ENCODE peak calls at places on chromosomes 6 and 20, in nine cellular contexts. G is M059J; Y is activated T-helper 1 cell treated with anti-CD3 and anti-CD28 coated beads, Interleukin-2, amount 50 U/mL, for 16 hours; E is stimulated activated CD8-positive, alpha-beta memory T cell treated with anti-CD3 and anti-CD28 coated beads, Interleukin-15, amount 100 ng/mL, for 1 hour; W is NCI-H510A; V is fibroblast of lung; Z is activated CD4-positive, alpha-beta T cell treated with anti-CD3 and anti-CD28 coated beads for 4 hours; R is H4; N is stimulated activated CD4-positive, alpha-beta T cell treated with anti-CD3 and anti-CD28 coated beads, Interleukin-4, amount 100 ng/mL, for 1 hour. Q is an unnamed sample.

GRCh38 chr6:20771427-20771826 is 237.2 kb downstream of the CDKAL1 start:
- DNase-seq in G (no peak), Y (no peak), E (no peak), W (no peak), V (no peak), Z (no peak), R (no peak), N (no peak), Q (no peak)

GRCh38 chr6:17446713-17447112 is 53.3 kb downstream of the CAP2 start:
- DNase-seq in G (no peak), Y (no peak), E (no peak), W (no peak), V (no peak), Z (no peak), R (no peak), N (no peak), Q (no peak)

GRCh38 chr6:137488736-137489409 is 5.3 kb downstream of the OLIG3 start:
- DNase-seq in G (no peak), Y (no peak), E (no peak), W (no peak), V (no peak), Z (no peak), R (no peak), N (no peak), Q (no peak)

GRCh38 chr6:25971187-25971811 is 8.7 kb downstream of the TRIM38 start:
- DNase-seq in G (peak), Y (no peak), E (no peak), W (no peak), V (peak), Z (no peak), R (peak), N (no peak), Q (peak)

GRCh38 chr6:16238057-16238657 is at the start of gene GMPR:
- DNase-seq in G (peak), Y (peak), E (peak), W (no peak), V (peak), Z (peak), R (peak), N (peak), Q (peak)

GRCh38 chr6:34050691-34051090 is 95.2 kb downstream of the GRM4 start:
- DNase-seq in G (no peak), Y (no peak), E (no peak), W (no peak), V (no peak), Z (no peak), R (no peak), N (no peak), Q (no peak)

GRCh38 chr6:166275714-166276166 is 32.5 kb downstream of the PRR18 start:
- DNase-seq in G (peak), Y (peak), E (peak), W (no peak), V (peak), Z (peak), R (no peak), N (peak), Q (peak)

GRCh38 chr20:30892704-30893345 is 364.6 kb upstream of the DEFB115 start:
- DNase-seq in G (no peak), Y (no peak), E (no peak), W (no peak), V (no peak), Z (no peak), R (no peak), N (no peak), Q (no peak)

GRCh38 chr6:20129290-20130088 is 82.8 kb downstream of the MBOAT1 start:
- DNase-seq in G (no peak), Y (no peak), E (no peak), W (no peak), V (peak), Z (no peak), R (no peak), N (no peak), Q (no peak)

GRCh38 chr6:129774697-129775447 is 64.9 kb upstream of the ARHGAP18 start:
- DNase-seq in G (peak), Y (peak), E (peak), W (peak), V (peak), Z (peak), R (peak), N (peak), Q (peak)

GRCh38 chr6:111550195-111550594 is 55.5 kb downstream of the TRAF3IP2 start:
- DNase-seq in G (peak), Y (no peak), E (no peak), W (no peak), V (no peak), Z (no peak), R (no peak), N (no peak), Q (no peak)

GRCh38 chr6:43491750-43492661 is 14.6 kb downstream of the TJAP1 start:
- DNase-seq in G (peak), Y (no peak), E (no peak), W (no peak), V (peak), Z (no peak), R (no peak), N (no peak), Q (peak)